ENCODE peak calls at places on chromosomes 5 and 9, in six cellular contexts. C, J, Z, B, X and W are unnamed samples. For H3K4me1, the result is how much of the 10 kb centered on the place peaks cover.

GRCh38 chr9:126338945-126339344 is 12.3 kb downstream of the MVB12B start:
- DNase-seq in C (peak), J (no peak), Z (no peak), B (no peak), X (no peak), W (no peak)

GRCh38 chr5:80406980-80407734 is 707 bp upstream of the ZFYVE16 start:
- DNase-seq in C (peak), J (peak), Z (peak), B (peak), X (peak), W (no peak)

GRCh38 chr9:131805803-131806202 is 65.9 kb upstream of the RAPGEF1 start:
- DNase-seq in C (no peak), J (no peak), Z (no peak), B (no peak), X (no peak), W (no peak)

GRCh38 chr5:96807099-96807654 is 568 bp downstream of the ERAP1 start:
- DNase-seq in C (no peak), J (peak), Z (peak), B (peak), X (peak), W (no peak)

GRCh38 chr9:107290619-107291018 is 7.5 kb downstream of the RAD23B start:
- DNase-seq in C (no peak), J (no peak), Z (no peak), B (no peak), X (no peak), W (no peak)

GRCh38 chr9:130682490-130683121 is 11.0 kb upstream of the EXOSC2 start:
- DNase-seq in C (peak), J (peak), Z (peak), B (no peak), X (peak), W (peak)

GRCh38 chr5:128345247-128345646 is 192.8 kb downstream of the FBN2 start:
- DNase-seq in C (no peak), J (no peak), Z (no peak), B (no peak), X (no peak), W (no peak)

GRCh38 chr5:65327582-65327981 is 154.1 kb downstream of the ADAMTS6 start:
- DNase-seq in C (no peak), J (no peak), Z (no peak), B (no peak), X (no peak), W (no peak)

GRCh38 chr5:5331838-5332237 is 90.6 kb upstream of the ICE1 start:
- DNase-seq in C (no peak), J (no peak), Z (no peak), B (no peak), X (no peak), W (no peak)

GRCh38 chr5:38681966-38682365 is 125.5 kb upstream of the LIFR start:
- DNase-seq in C (no peak), J (no peak), Z (no peak), B (no peak), X (no peak), W (no peak)

GRCh38 chr5:59039003-59039295 is 456.1 kb downstream of the RAB3C start:
- DNase-seq in C (no peak), J (no peak), Z (no peak), B (peak), X (peak), W (no peak)

GRCh38 chr5:65883461-65883860 is 42.9 kb upstream of the ERBIN start:
- DNase-seq in C (no peak), J (no peak), Z (no peak), B (no peak), X (no peak), W (no peak)

GRCh38 chr5:79257314-79257713 is 21.4 kb downstream of the JMY start:
- DNase-seq in C (no peak), J (no peak), Z (no peak), B (no peak), X (no peak), W (no peak)

GRCh38 chr5:79256563-79256962 is 20.6 kb downstream of the JMY start:
- DNase-seq in C (no peak), J (no peak), Z (no peak), B (no peak), X (no peak), W (no peak)

GRCh38 chr5:79258801-79259200 is 22.9 kb downstream of the JMY start:
- DNase-seq in C (no peak), J (no peak), Z (no peak), B (no peak), X (no peak), W (no peak)

GRCh38 chr5:79259383-79259782 is 23.5 kb downstream of the JMY start:
- DNase-seq in C (no peak), J (no peak), Z (no peak), B (no peak), X (no peak), W (no peak)

GRCh38 chr5:79255786-79256557 is 20.0 kb downstream of the JMY start:
- DNase-seq in C (no peak), J (peak), Z (peak), B (peak), X (no peak), W (no peak)
- H3K4me1 ChIP-seq in C (under half), J (under half), Z (under half), B (under half), X (under half), W (under half)

GRCh38 chr9:70415041-70415440 is 584 bp upstream of the KLF9 start:
- DNase-seq in C (no peak), J (no peak), Z (no peak), B (no peak), X (no peak), W (no peak)
- H3K27ac ChIP-seq in C (peak), J (peak), Z (peak), B (no peak), X (peak), W (peak)

DNA sequence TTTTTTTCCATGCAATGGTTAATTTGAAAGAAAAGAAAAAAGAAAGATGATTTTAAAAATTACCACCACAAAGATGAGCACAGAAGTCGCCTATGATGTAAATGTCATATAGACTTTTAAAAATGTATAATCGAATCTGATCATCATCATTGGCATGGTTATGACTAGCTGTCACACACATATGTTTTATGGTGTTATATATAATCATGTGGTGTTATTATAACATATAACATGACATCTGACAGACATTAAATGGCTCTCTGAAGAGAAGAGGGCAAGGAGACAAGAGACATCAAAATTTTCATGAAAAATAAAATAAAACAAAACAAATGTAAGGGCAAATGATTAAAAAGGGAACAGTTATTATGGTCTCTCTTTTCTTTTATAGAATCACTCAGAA is 217.5 kb downstream of the TMEM161B start:
- DNase-seq in C (no peak), J (no peak), Z (no peak), B (no peak), X (no peak), W (no peak)
- H3K4me3 ChIP-seq in C (no peak), J (no peak), Z (no peak), B (no peak), X (no peak), W (no peak)

DNA sequence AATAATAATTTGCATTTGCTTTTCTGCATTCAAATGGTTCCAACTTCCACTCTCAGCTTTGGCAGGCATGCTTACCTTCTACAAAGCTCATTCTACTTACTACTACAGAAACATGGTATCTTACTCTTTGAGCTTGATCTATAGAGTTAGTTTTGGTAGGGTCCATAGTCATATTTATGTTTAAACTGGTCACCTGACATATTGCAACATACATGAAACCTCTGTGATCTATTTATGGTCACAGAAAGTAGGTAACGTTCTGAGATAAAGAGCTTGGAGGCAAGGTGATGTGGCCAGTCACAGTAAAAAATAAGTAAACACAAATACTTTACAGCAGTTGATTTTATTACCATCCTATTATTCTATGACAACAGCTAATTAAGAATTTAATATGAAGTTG is 2.8 kb downstream of the NREP start:
- DNase-seq in C (no peak), J (no peak), Z (no peak), B (no peak), X (no peak), W (no peak)
- H3K4me1 ChIP-seq in C (under half), J (under half), Z (under half), B (under half), X (under half), W (under half)

DNA sequence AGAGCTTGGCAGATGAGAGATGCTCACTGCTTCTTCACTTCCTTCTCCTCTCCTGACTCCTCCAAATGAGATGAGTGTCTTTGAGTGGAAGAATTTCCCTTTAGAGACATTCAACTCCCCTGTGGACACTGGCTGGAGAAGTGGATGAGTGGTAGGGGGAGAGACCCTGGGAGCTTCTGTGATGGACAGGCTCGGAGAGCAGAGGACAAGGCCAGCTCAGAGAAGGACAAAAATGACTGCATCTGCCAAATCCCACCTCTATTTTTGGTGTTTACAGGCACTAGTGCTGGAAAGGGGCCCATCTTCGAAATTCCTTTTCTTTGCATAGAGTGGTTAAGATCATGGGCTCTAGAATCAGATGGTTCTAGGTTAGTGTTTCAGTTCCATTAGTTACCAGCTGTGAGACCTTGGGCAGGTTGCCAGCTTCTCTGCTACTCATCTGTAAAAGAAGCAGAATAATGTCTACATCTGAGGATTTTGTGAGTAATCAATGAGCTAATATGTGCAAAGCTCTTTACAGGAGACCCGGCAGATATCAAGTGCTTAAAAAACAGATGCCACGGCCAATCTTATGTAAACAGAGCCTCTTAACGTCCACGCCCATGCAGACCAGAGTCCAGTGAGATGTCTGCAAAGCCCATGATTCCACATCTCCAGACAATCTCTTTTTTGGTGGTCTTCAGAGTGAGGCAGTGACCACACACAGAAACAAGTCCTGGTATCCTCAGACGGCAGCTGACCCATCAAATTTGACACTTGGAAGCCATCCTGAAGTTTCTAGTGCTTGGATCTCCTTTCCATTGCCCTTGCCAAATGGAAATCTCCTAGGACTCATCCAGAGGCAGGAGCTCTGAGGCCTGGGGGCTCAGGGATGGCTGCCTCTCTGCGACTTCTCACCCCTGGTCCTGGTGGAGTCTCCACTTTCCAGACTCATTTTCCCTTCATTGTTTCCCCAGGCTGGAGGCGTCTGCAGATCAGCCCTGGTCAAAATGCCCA is 13.5 kb upstream of the COL27A1 start:
- DNase-seq in C (no peak), J (peak), Z (no peak), B (no peak), X (no peak), W (no peak)
- H3K27ac ChIP-seq in C (no peak), J (no peak), Z (no peak), B (no peak), X (no peak), W (no peak)

GRCh38 chr5:150044712-150045111 is 41.6 kb downstream of the CSF1R start:
- DNase-seq in C (no peak), J (no peak), Z (no peak), B (no peak), X (no peak), W (no peak)
- H3K4me3 ChIP-seq in C (no peak), J (no peak), Z (no peak), B (no peak), X (no peak), W (no peak)

GRCh38 chr9:110197330-110198187 is 10.4 kb downstream of the C9orf152 start:
- DNase-seq in C (no peak), J (no peak), Z (peak), B (no peak), X (no peak), W (no peak)
- H3K4me1 ChIP-seq in C (under half), J (half or more), Z (under half), B (under half), X (under half), W (under half)

GRCh38 chr9:33239922-33240321 is at the start of gene SPINK4:
- DNase-seq in C (no peak), J (no peak), Z (peak), B (no peak), X (no peak), W (no peak)
- H3K27ac ChIP-seq in C (no peak), J (no peak), Z (peak), B (no peak), X (no peak), W (no peak)

DNA sequence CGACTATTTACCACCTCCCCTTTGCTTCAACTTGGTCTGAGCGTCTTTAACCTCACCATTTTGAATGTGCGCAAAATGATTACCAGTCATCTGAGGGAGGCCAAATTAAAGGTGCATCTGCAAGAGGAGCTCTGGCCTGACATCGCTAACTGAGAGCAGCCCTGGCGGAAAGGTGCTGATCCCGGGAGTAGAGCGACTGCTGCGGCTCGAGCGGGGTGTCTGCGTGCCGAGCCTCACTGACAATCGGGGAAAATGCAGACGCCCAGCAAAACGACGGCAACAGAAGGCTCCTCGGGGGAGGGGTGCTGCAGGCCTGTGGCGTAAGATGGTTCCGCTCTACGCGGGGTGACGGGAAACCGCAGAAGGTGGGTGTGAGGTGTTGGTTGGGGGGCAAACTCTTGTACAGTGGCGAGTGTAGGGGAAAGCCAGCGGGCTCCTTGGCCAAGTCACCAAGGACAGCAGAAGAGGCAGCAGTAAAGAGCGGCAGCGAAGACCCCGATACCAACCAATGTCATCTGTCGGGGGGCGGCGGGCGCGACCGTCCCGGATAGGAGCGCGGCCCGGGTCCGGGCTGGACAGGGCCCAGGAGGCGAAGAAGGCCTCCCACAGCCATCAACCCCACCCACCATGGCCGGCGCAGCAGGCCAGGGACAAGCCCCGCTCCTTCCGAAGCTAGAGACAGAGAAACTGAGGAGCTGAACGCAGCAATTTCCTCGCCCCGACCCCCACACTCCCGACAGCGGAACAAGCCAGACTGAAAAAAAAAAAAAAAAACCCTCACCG is 522 bp downstream of the PJA2 start:
- DNase-seq in C (peak), J (peak), Z (peak), B (peak), X (peak), W (peak)
- H3K4me3 ChIP-seq in C (peak), J (peak), Z (peak), B (peak), X (peak), W (peak)

GRCh38 chr9:95265960-95266359 is 51.5 kb downstream of the FANCC start:
- DNase-seq in C (no peak), J (no peak), Z (no peak), B (no peak), X (no peak), W (no peak)
- H3K4me1 ChIP-seq in C (under half), J (under half), Z (under half), B (under half), X (under half), W (under half)